ENCODE peak calls at places on chromosomes 7 and 10, in six cellular contexts. T is activated T-cell treated with anti-CD3 and anti-CD28 coated beads for 48 hours, Q is fibroblast of lung, J is IMR-90, G is AG09309, F is midbrain. C is an unnamed sample.

GRCh38 chr7:55306331-55306730 is 58.8 kb upstream of the LANCL2 start:
- DNase-seq in Q (no peak), F (no peak), J (peak; percentile 14), G (no peak), T (no peak), C (no peak)

GRCh38 chr10:45463244-45464116 is 89.5 kb downstream of the ALOX5 start:
- DNase-seq in Q (no peak), T (no peak), G (no peak), F (no peak), J (peak; percentile 8), C (no peak)

GRCh38 chr7:70268179-70268578 is 669.9 kb downstream of the AUTS2 start:
- DNase-seq in J (no peak), G (no peak), T (no peak), Q (no peak), F (no peak), C (no peak)

GRCh38 chr10:123858039-123858740 is 33.4 kb downstream of the CPXM2 start:
- DNase-seq in T (no peak), J (no peak), G (peak; percentile 57), Q (no peak), F (no peak), C (no peak)

GRCh38 chr10:3593611-3594010 is 191.4 kb downstream of the KLF6 start:
- DNase-seq in Q (no peak), T (no peak), F (no peak), G (no peak), J (no peak), C (no peak)

GRCh38 chr10:23927926-23928325 is 281.0 kb upstream of the KIAA1217 start:
- DNase-seq in F (no peak), Q (no peak), T (no peak), J (no peak), G (no peak), C (no peak)

GRCh38 chr7:143352506-143353130 is 9.9 kb downstream of the FAM131B start:
- DNase-seq in J (no peak), Q (no peak), F (no peak), T (no peak), G (no peak), C (no peak)

GRCh38 chr7:16644624-16644986 is 949 bp downstream of the ANKMY2 start:
- DNase-seq in J (peak; percentile 47), Q (peak; percentile 50), G (no peak), F (peak; percentile 26), T (no peak), C (peak; percentile 33)

GRCh38 chr7:159175792-159176191 is 31.1 kb upstream of the VIPR2 start:
- DNase-seq in G (no peak), Q (no peak), J (no peak), T (no peak), F (no peak), C (no peak)

GRCh38 chr10:76133597-76134255 is 702.3 kb downstream of the LRMDA start:
- DNase-seq in J (no peak), G (no peak), Q (no peak), T (no peak), F (no peak), C (no peak)

GRCh38 chr7:30546596-30546995 is 42.0 kb upstream of the GGCT start:
- DNase-seq in J (no peak), F (no peak), Q (no peak), T (no peak), G (no peak), C (no peak)

GRCh38 chr10:103082683-103083082 is 110.4 kb downstream of the NT5C2 start:
- DNase-seq in F (no peak), T (no peak), Q (no peak), G (no peak), J (no peak), C (no peak)

GRCh38 chr7:130821864-130822263 is 87.9 kb upstream of the KLF14 start:
- DNase-seq in T (no peak), J (no peak), F (no peak), G (no peak), Q (no peak), C (no peak)

GRCh38 chr7:30859940-30860623 is 51.6 kb upstream of the AQP1 start:
- DNase-seq in J (no peak), F (no peak), Q (no peak), G (no peak), T (no peak), C (no peak)

GRCh38 chr10:114821915-114822770 is 563 bp downstream of the FHIP2A start:
- DNase-seq in G (no peak), J (peak; percentile 14), F (peak; percentile 53), Q (peak; percentile 37), T (peak; percentile 43), C (peak; percentile 41)

GRCh38 chr10:58951750-58952149 is 224.7 kb upstream of the PHYHIPL start:
- DNase-seq in Q (no peak), T (no peak), G (peak; percentile 60), J (no peak), F (no peak), C (peak; percentile 36)

GRCh38 chr7:15620491-15621185 is 58.8 kb upstream of the AGMO start:
- DNase-seq in T (no peak), F (no peak), Q (no peak), J (no peak), G (no peak), C (peak; percentile 15)

GRCh38 chr7:125670926-125671572 is 741.4 kb upstream of the POT1 start:
- DNase-seq in G (no peak), F (peak; percentile 22), T (no peak), Q (peak; percentile 33), J (no peak), C (peak; percentile 60)

C was measured in fibroblast of pulmonary artery.